ENCODE peak calls at places on chromosomes 3 and 15, in nine cellular contexts. X is transverse colon, U is H1, N is prostate gland, Q is endothelial cell of umbilical vein, L is breast epithelium, S is HCT116, H is upper lobe of left lung, R is suprapubic skin. J is an unnamed sample.

GRCh38 chr3:126551066-126551838 is 7.5 kb downstream of the C3orf22 start:
- DNase-seq in X (peak; percentile 2), U (no peak), Q (no peak), S (no peak), R (peak; percentile 58), L (peak; percentile 13), N (no peak), H (peak; percentile 30), J (peak; percentile 10)

GRCh38 chr3:134666466-134666865 is 15.6 kb upstream of the KY start:
- DNase-seq in L (no peak), Q (no peak), X (no peak), H (no peak), R (peak; percentile 67), N (no peak), U (no peak), S (no peak), J (no peak)

GRCh38 chr3:23996058-23996457 is 51.0 kb downstream of the NR1D2 start:
- DNase-seq in S (no peak), H (no peak), L (no peak), Q (no peak), N (no peak), X (no peak), R (no peak), U (no peak), J (no peak)

GRCh38 chr3:165459924-165460540 is 263.8 kb upstream of the SLITRK3 start:
- DNase-seq in X (no peak), S (no peak), N (no peak), H (no peak), Q (no peak), L (no peak), R (no peak), U (no peak), J (no peak)

GRCh38 chr15:31276596-31277298 is 49.9 kb upstream of the KLF13 start:
- DNase-seq in X (peak; percentile 6), S (no peak), L (peak; percentile 10), U (peak; percentile 28), R (peak; percentile 63), Q (no peak), H (no peak), N (peak; percentile 3), J (peak; percentile 21)

GRCh38 chr3:31946484-31947081 is 34.5 kb downstream of the OSBPL10 start:
- DNase-seq in S (no peak), R (no peak), H (no peak), N (no peak), U (no peak), X (no peak), Q (no peak), L (no peak), J (no peak)

GRCh38 chr3:66053009-66053782 is 14.5 kb upstream of the MAGI1 start:
- DNase-seq in L (no peak), R (no peak), Q (no peak), S (no peak), X (no peak), U (no peak), N (no peak), H (no peak), J (peak; percentile 61)

GRCh38 chr3:128539376-128539775 is 46.4 kb upstream of the GATA2 start:
- DNase-seq in N (no peak), S (no peak), Q (no peak), X (no peak), U (no peak), R (no peak), H (no peak), L (no peak), J (no peak)

GRCh38 chr3:14143826-14144225 is 19.0 kb downstream of the TMEM43 start:
- DNase-seq in X (peak; percentile 43), S (no peak), N (peak; percentile 55), Q (peak; percentile 90), U (no peak), L (peak; percentile 84), H (no peak), R (no peak), J (no peak)

DNA sequence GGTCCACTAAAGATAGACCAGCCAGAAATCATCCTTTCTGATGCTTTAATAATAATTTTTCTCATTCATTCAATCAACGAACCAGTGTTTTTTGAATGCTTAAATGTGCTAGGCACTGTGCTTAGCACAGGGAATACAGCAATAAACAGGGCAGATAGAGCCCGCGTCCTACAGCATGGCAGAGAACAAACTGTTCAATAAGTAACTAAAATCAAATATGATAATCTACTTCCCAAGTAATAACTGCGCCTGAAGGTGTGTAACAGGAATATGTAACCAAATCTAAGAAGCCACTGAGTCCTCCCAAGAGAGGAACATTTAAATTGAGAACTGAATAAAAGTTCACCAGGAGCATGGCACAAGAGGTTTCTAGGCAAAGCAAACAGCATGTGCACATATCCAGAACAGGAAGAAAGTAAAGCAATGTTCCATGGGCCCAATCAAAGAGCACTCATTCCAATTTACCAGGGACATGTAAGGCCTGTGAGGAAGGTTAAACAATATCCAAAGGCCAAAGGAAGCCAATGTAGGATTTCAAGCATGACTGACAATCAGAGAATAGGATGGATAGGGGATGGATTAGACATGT is 311.0 kb upstream of the RARB start:
- DNase-seq in Q (no peak), H (no peak), S (no peak), L (no peak), U (no peak), N (no peak), X (peak; percentile 16), R (no peak), J (no peak)
- H3K4me3 ChIP-seq in Q (no peak overlapping the region), H (no peak overlapping the region), S (no peak overlapping the region), L (no peak overlapping the region), U (no peak overlapping the region), N (no peak overlapping the region), X (no peak overlapping the region), R (no peak overlapping the region), J (no peak overlapping the region)

GRCh38 chr3:46913644-46914043 is 36.1 kb downstream of the PTH1R start:
- DNase-seq in U (no peak), H (no peak), Q (peak; percentile 44), L (peak; percentile 59), X (peak; percentile 69), S (no peak), R (no peak), N (peak; percentile 75), J (no peak)

GRCh38 chr3:46916278-46916677 is 38.8 kb downstream of the PTH1R start:
- DNase-seq in Q (no peak), L (no peak), S (no peak), H (no peak), N (no peak), R (no peak), X (no peak), U (no peak), J (no peak)

GRCh38 chr3:46914849-46915248 is 37.3 kb downstream of the PTH1R start:
- DNase-seq in S (no peak), X (no peak), N (no peak), L (no peak), Q (no peak), U (no peak), R (no peak), H (no peak), J (no peak)

GRCh38 chr3:46916799-46917198 is 39.3 kb downstream of the PTH1R start:
- DNase-seq in X (no peak), Q (no peak), S (no peak), H (no peak), L (no peak), N (no peak), R (no peak), U (no peak), J (no peak)

GRCh38 chr3:46915297-46915822 is 37.8 kb downstream of the PTH1R start:
- DNase-seq in U (no peak), H (no peak), Q (no peak), L (no peak), N (no peak), S (no peak), R (no peak), X (no peak), J (no peak)
- TF ChIP-seq POLR2AphosphoS5 in U (no peak), H (no peak), Q (no peak), L (no peak), N (no peak), S (no peak), R (no peak), X (no peak), J (no peak)

DNA sequence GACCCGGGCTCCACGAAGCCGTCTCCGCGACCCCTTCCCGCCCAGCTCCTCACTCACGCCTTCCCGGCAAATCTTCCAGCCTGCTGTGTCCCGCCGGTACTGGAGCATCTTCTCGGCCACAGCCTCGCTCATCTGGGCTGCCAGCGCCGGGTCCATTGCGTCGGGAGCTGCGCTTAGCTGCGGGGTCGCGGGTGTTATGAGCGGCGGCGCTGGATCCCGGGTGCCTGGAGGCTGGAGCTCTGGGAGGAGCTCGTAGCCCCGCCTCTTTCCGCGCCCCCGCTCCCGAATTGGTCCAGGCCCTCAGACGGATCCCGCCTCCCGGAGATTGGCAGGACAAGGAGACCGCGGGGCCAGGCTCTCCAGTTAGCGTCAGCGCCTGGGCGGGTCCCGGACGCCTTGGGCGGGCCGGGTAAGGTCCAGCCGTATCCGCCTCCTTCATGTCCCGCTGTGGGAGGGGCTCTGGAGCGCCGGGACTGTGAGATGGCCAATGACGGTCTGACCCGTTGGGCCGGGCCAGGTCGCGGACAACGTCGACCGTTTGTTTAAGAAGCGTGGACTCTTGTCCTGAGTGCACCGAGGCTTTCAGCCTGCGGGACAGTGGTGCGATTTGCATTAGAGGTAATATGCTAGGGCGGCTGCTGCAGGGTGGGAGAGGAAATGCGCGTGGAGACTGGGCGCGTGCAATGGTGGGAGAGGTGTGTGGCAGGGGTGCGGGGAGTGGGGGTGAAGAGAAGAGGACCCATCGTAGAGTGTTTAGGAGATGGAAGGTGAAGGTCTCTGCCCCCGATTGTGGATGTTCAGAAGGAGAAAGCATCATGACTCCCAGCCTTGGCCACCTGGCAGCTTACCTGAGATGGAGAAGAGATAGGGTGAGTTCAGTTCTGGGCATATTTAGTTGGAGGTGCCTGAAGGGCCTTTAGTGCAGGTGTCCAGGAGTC is at the start of gene STARD5:
- DNase-seq in X (peak; percentile 100), R (peak; percentile 98), L (peak; percentile 97), H (peak; percentile 99), N (peak; percentile 98), Q (peak; percentile 97), U (peak; percentile 98), S (peak; percentile 90), J (peak; percentile 99)
- TF ChIP-seq POLR2A in X (peak; percentile 97), R (peak; percentile 86), L (peak; percentile 72), H (no peak), N (peak; percentile 96), Q (peak; percentile 46), U (peak; percentile 91), S (peak; percentile 35), J (no peak)

GRCh38 chr3:21717272-21717671 is 33.7 kb downstream of the ZNF385D start:
- DNase-seq in H (no peak), L (no peak), S (no peak), R (no peak), U (no peak), N (no peak), Q (no peak), X (no peak), J (no peak)

GRCh38 chr3:21722301-21722700 is 28.7 kb downstream of the ZNF385D start:
- DNase-seq in S (no peak), L (peak; percentile 58), U (no peak), Q (no peak), X (no peak), R (no peak), H (no peak), N (no peak), J (no peak)

GRCh38 chr3:21718161-21718765 is 32.7 kb downstream of the ZNF385D start:
- DNase-seq in Q (no peak), S (no peak), N (no peak), R (no peak), H (no peak), X (no peak), U (no peak), L (no peak), J (no peak)

GRCh38 chr3:21715662-21716061 is 35.3 kb downstream of the ZNF385D start:
- DNase-seq in R (no peak), H (no peak), X (no peak), N (no peak), Q (no peak), S (no peak), U (no peak), L (no peak), J (no peak)

GRCh38 chr3:21718943-21719591 is 31.9 kb downstream of the ZNF385D start:
- DNase-seq in L (no peak), N (no peak), Q (no peak), U (no peak), R (no peak), H (no peak), X (no peak), S (no peak), J (no peak)
- H3K4me3 ChIP-seq in L (no peak overlapping the region), N (no peak overlapping the region), Q (no peak overlapping the region), U (peak overlapping the region; percentile 34), R (no peak overlapping the region), H (no peak overlapping the region), X (no peak overlapping the region), S (no peak overlapping the region), J (no peak overlapping the region)

J was measured in stomach.